ENCODE peak calls at places on chromosomes 13 and 19, in six cellular contexts. One of them, this sample, is unnamed. For H3K4me1, the result is how much of the 10 kb centered on the place peaks cover.

GRCh38 chr19:49167857-49168409 is 10.3 kb downstream of the TRPM4 start:
- DNase-seq in neural progenitor cell: no peak
- DNase-seq in hepatocyte: no peak
- DNase-seq in SK-N-SH: no peak
- DNase-seq in PC-3: no peak
- DNase-seq in GM23338: no peak
- DNase-seq in this sample: no peak

GRCh38 chr19:45975296-45975695 is 1.6 kb upstream of the NOVA2 start:
- DNase-seq in GM23338: peak
- DNase-seq in hepatocyte: no peak
- DNase-seq in SK-N-SH: no peak
- DNase-seq in neural progenitor cell: peak
- DNase-seq in PC-3: no peak
- DNase-seq in this sample: no peak

GRCh38 chr13:114235697-114236096 is 1.0 kb downstream of the CDC16 start:
- DNase-seq in neural progenitor cell: peak
- DNase-seq in hepatocyte: no peak
- DNase-seq in PC-3: peak
- DNase-seq in GM23338: no peak
- DNase-seq in SK-N-SH: no peak
- DNase-seq in this sample: no peak

GRCh38 chr13:37141011-37141410 is 35.5 kb upstream of the CSNK1A1L start:
- DNase-seq in neural progenitor cell: no peak
- DNase-seq in SK-N-SH: no peak
- DNase-seq in PC-3: no peak
- DNase-seq in GM23338: no peak
- DNase-seq in hepatocyte: no peak
- DNase-seq in this sample: no peak

GRCh38 chr13:51271008-51271407 is 48.8 kb downstream of the FAM124A start:
- DNase-seq in hepatocyte: no peak
- DNase-seq in PC-3: no peak
- DNase-seq in GM23338: no peak
- DNase-seq in SK-N-SH: no peak
- DNase-seq in neural progenitor cell: no peak
- DNase-seq in this sample: no peak

GRCh38 chr19:2331601-2332246 is 3.2 kb downstream of the SPPL2B start:
- DNase-seq in GM23338: no peak
- DNase-seq in PC-3: no peak
- DNase-seq in hepatocyte: no peak
- DNase-seq in SK-N-SH: no peak
- DNase-seq in neural progenitor cell: no peak
- DNase-seq in this sample: peak

GRCh38 chr13:99686157-99686572 is 184.9 kb downstream of the TM9SF2 start:
- DNase-seq in GM23338: peak
- DNase-seq in SK-N-SH: peak
- DNase-seq in hepatocyte: peak
- DNase-seq in PC-3: no peak
- DNase-seq in neural progenitor cell: peak
- DNase-seq in this sample: no peak

GRCh38 chr13:108044929-108045328 is 170.4 kb downstream of the LIG4 start:
- DNase-seq in neural progenitor cell: peak
- DNase-seq in PC-3: no peak
- DNase-seq in GM23338: no peak
- DNase-seq in SK-N-SH: no peak
- DNase-seq in hepatocyte: no peak
- DNase-seq in this sample: no peak

GRCh38 chr19:45515081-45515624 is 7.9 kb downstream of the VASP start:
- DNase-seq in PC-3: no peak
- DNase-seq in GM23338: no peak
- DNase-seq in SK-N-SH: no peak
- DNase-seq in neural progenitor cell: no peak
- DNase-seq in hepatocyte: no peak
- DNase-seq in this sample: peak

GRCh38 chr13:106083620-106084350 is 451.7 kb downstream of the EFNB2 start:
- DNase-seq in SK-N-SH: peak
- DNase-seq in hepatocyte: peak
- DNase-seq in GM23338: peak
- DNase-seq in PC-3: peak
- DNase-seq in neural progenitor cell: peak
- DNase-seq in this sample: no peak

GRCh38 chr13:102400619-102401125 is 1.2 kb downstream of the FGF14 start:
- DNase-seq in PC-3: no peak
- DNase-seq in neural progenitor cell: peak
- DNase-seq in SK-N-SH: peak
- DNase-seq in hepatocyte: no peak
- DNase-seq in GM23338: peak
- DNase-seq in this sample: no peak

GRCh38 chr19:14337510-14337909 is 43.7 kb upstream of the ADGRE5 start:
- DNase-seq in GM23338: peak
- DNase-seq in SK-N-SH: peak
- DNase-seq in neural progenitor cell: peak
- DNase-seq in hepatocyte: peak
- DNase-seq in PC-3: peak
- DNase-seq in this sample: peak
- TF ChIP-seq EZH2phosphoT487 in GM23338: no peak
- TF ChIP-seq EZH2phosphoT487 in SK-N-SH: no peak
- TF ChIP-seq EZH2phosphoT487 in neural progenitor cell: no peak
- TF ChIP-seq EZH2phosphoT487 in hepatocyte: no peak
- TF ChIP-seq EZH2phosphoT487 in PC-3: no peak
- TF ChIP-seq EZH2phosphoT487 in this sample: no peak

DNA sequence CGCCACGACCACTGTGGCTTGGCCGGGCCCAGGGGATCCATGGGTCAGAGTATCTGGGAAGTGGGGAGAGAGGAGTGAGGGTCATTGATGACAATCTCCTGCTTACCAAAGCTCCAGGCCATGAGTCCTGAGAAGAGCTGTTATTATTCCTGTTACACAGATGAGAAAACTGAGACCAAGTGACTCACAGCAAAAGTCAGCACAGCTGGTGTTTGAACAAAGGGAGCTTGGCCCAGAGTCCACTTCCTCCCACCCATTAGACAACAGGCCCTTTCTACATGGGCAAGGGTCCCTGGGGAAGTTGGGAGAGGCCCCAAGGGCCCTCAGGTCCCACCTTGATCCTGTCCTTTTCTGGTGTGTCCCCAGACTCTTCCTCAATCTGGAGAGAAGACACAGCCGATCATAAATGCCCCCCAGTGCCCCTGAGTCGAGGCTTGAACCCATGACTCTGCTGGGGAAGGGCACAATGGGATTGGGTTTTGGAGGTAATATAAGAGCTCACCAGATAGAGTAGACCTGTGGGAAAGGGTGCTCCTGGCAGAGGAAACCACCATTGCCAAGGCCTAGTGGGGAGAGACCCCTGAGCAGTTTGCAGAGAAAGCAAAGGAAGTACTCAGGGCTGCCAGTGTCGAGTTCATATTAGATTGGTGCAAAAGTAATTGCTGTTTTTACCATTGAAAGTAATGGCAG is 6.8 kb downstream of the FUT6 start:
- DNase-seq in SK-N-SH: peak
- DNase-seq in hepatocyte: no peak
- DNase-seq in PC-3: no peak
- DNase-seq in neural progenitor cell: no peak
- DNase-seq in GM23338: no peak
- DNase-seq in this sample: no peak
- H3K4me1 ChIP-seq in SK-N-SH: under half
- H3K4me1 ChIP-seq in hepatocyte: under half
- H3K4me1 ChIP-seq in PC-3: under half
- H3K4me1 ChIP-seq in neural progenitor cell: under half
- H3K4me1 ChIP-seq in GM23338: under half
- H3K4me1 ChIP-seq in this sample: under half

GRCh38 chr19:6334490-6335285 is 1.3 kb upstream of the ACER1 start:
- DNase-seq in GM23338: no peak
- DNase-seq in neural progenitor cell: no peak
- DNase-seq in PC-3: no peak
- DNase-seq in hepatocyte: no peak
- DNase-seq in SK-N-SH: no peak
- DNase-seq in this sample: no peak
- TF ChIP-seq CTCF in GM23338: no peak
- TF ChIP-seq CTCF in neural progenitor cell: no peak
- TF ChIP-seq CTCF in PC-3: no peak
- TF ChIP-seq CTCF in hepatocyte: no peak
- TF ChIP-seq CTCF in SK-N-SH: no peak
- TF ChIP-seq CTCF in this sample: no peak

GRCh38 chr13:20519887-20520286 is 5.8 kb downstream of the CRYL1 start:
- DNase-seq in SK-N-SH: no peak
- DNase-seq in PC-3: no peak
- DNase-seq in GM23338: no peak
- DNase-seq in hepatocyte: peak
- DNase-seq in neural progenitor cell: no peak
- DNase-seq in this sample: no peak

GRCh38 chr13:20525144-20525600 is 485 bp downstream of the CRYL1 start:
- DNase-seq in PC-3: peak
- DNase-seq in GM23338: peak
- DNase-seq in neural progenitor cell: peak
- DNase-seq in SK-N-SH: no peak
- DNase-seq in hepatocyte: peak
- DNase-seq in this sample: no peak

GRCh38 chr13:20525601-20526544 is at the start of gene CRYL1:
- DNase-seq in SK-N-SH: peak
- DNase-seq in GM23338: peak
- DNase-seq in PC-3: peak
- DNase-seq in hepatocyte: peak
- DNase-seq in neural progenitor cell: peak
- DNase-seq in this sample: no peak

GRCh38 chr13:20518652-20519051 is 7.0 kb downstream of the CRYL1 start:
- DNase-seq in PC-3: no peak
- DNase-seq in neural progenitor cell: no peak
- DNase-seq in hepatocyte: no peak
- DNase-seq in SK-N-SH: no peak
- DNase-seq in GM23338: no peak
- DNase-seq in this sample: no peak

GRCh38 chr13:20521388-20521787 is 4.3 kb downstream of the CRYL1 start:
- DNase-seq in SK-N-SH: no peak
- DNase-seq in GM23338: peak
- DNase-seq in neural progenitor cell: no peak
- DNase-seq in PC-3: no peak
- DNase-seq in hepatocyte: no peak
- DNase-seq in this sample: no peak
- TF ChIP-seq EZH2phosphoT487 in SK-N-SH: no peak
- TF ChIP-seq EZH2phosphoT487 in GM23338: no peak
- TF ChIP-seq EZH2phosphoT487 in neural progenitor cell: no peak
- TF ChIP-seq EZH2phosphoT487 in PC-3: no peak
- TF ChIP-seq EZH2phosphoT487 in hepatocyte: no peak
- TF ChIP-seq EZH2phosphoT487 in this sample: no peak

GRCh38 chr19:4403005-4403761 is 743 bp downstream of the CHAF1A start:
- DNase-seq in hepatocyte: no peak
- DNase-seq in GM23338: peak
- DNase-seq in SK-N-SH: no peak
- DNase-seq in neural progenitor cell: peak
- DNase-seq in PC-3: peak
- DNase-seq in this sample: peak
- H3K4me1 ChIP-seq in hepatocyte: under half
- H3K4me1 ChIP-seq in GM23338: half or more
- H3K4me1 ChIP-seq in SK-N-SH: under half
- H3K4me1 ChIP-seq in neural progenitor cell: under half
- H3K4me1 ChIP-seq in PC-3: under half
- H3K4me1 ChIP-seq in this sample: under half

DNA sequence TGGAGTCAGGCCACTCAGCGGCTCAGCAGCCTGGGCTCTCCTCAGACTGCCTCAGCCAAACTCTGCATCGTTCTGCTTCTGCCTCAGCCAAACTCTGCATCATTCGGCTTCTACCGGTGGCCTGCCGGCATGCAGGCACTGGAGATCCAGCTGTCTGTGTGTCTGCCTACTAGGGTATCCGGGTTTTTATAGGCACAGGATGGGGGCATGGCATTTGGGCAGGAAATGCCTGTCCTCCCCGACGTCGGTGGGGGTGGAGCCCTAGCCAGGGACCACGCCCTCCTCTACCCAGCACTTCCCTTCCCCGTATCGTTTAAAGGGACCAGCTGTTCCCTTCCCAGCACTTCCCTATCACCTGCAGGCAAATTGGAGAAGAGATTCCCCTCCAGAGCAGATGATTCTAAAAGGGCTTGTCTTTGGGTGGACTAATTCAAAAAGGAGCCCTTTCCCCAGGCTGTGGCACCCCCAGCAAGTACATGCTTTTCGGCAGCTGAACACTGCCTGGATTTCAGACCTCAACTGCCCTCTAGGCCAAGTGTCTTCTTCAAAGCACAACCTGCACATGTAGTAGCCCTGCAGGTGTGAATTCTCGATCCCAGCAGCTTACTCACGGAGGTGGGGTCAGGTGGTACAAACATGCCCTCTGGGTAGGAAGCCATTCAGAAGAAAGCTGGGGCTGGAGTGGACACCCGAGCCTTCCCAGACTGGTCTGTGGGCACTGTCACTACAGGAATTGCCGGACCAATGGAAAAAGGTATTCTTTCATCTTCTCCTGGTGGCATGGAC is 25.5 kb upstream of the GPR12 start:
- DNase-seq in PC-3: no peak
- DNase-seq in SK-N-SH: no peak
- DNase-seq in neural progenitor cell: peak
- DNase-seq in GM23338: peak
- DNase-seq in hepatocyte: no peak
- DNase-seq in this sample: peak
- TF ChIP-seq CTCF in PC-3: no peak
- TF ChIP-seq CTCF in SK-N-SH: no peak
- TF ChIP-seq CTCF in neural progenitor cell: no peak
- TF ChIP-seq CTCF in GM23338: no peak
- TF ChIP-seq CTCF in hepatocyte: no peak
- TF ChIP-seq CTCF in this sample: no peak

This sample was measured in OCI-LY7.